ENCODE peak calls at places on chromosomes 7 and 10, in seven cellular contexts. H is sigmoid colon; D is heart right ventricle; B is PC-3; O is naive thymus-derived CD4-positive, alpha-beta T cell; V is endodermal cell; E is CD8-positive, alpha-beta memory T cell. I is an unnamed sample. For H3K4me1, the result is how much of the 10 kb centered on the place peaks cover.

GRCh38 chr10:97499561-97500296 is 1.0 kb downstream of the UBTD1 start:
- DNase-seq in D (peak), H (peak), B (peak), V (no peak), E (peak), O (no peak), I (peak)

GRCh38 chr7:126411821-126412383 is 840.8 kb downstream of the GRM8 start:
- DNase-seq in V (no peak), O (no peak), B (no peak), E (no peak), D (peak), H (no peak), I (no peak)

GRCh38 chr7:7641129-7641663 is 644 bp downstream of the UMAD1 start:
- DNase-seq in V (no peak), H (no peak), E (no peak), D (peak), B (peak), O (no peak), I (no peak)

GRCh38 chr7:37201003-37201875 is 247.4 kb downstream of the ELMO1 start:
- DNase-seq in E (peak), O (peak), H (peak), D (peak), V (peak), B (peak), I (peak)

GRCh38 chr7:79332091-79332490 is 121.4 kb downstream of the MAGI2 start:
- DNase-seq in H (no peak), V (no peak), O (no peak), E (no peak), D (no peak), B (peak), I (no peak)

GRCh38 chr7:137592232-137592896 is 248.8 kb upstream of the PTN start:
- DNase-seq in E (no peak), D (peak), V (peak), O (no peak), B (peak), H (peak), I (no peak)

GRCh38 chr10:5512331-5512730 is 12.4 kb upstream of the CALML3 start:
- DNase-seq in D (no peak), H (peak), V (no peak), B (no peak), E (no peak), O (no peak), I (no peak)

GRCh38 chr10:22823109-22823508 is 104.7 kb upstream of the ARMC3 start:
- DNase-seq in E (no peak), B (peak), D (no peak), O (no peak), H (no peak), V (no peak), I (no peak)

GRCh38 chr10:71187600-71187999 is 24.8 kb upstream of the UNC5B start:
- DNase-seq in E (no peak), B (no peak), H (no peak), D (peak), O (no peak), V (no peak), I (no peak)

GRCh38 chr10:46550795-46551700 is 5.4 kb downstream of the GPRIN2 start:
- DNase-seq in D (peak), E (no peak), H (peak), B (no peak), V (no peak), O (no peak), I (no peak)

GRCh38 chr7:40887099-40887498 is 752.3 kb downstream of the SUGCT start:
- DNase-seq in B (peak), O (no peak), V (no peak), H (no peak), E (no peak), D (no peak), I (no peak)

DNA sequence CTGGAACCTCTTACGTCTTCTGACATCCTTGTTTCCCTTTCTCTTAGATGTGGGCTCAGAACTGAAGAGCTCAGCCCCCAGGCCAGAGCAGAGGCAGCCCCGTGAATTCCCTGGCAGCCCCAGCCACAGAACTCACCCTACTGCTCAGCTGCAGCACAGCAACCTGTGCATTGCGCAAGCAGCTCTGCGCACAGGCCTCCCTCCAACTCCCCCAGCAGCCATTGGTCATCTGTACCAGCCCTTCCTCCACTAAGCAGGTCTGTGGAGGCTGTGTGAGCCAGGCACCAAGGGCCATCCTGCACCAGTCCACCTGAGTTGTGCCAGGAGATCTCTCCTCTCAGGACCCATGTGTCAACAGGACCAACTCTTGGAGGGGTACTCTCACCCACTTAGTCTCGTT is 54.5 kb downstream of the ZNF33B start:
- DNase-seq in D (no peak), E (no peak), B (no peak), H (no peak), V (no peak), O (no peak), I (no peak)
- H3K4me1 ChIP-seq in D (under half), E (under half), B (under half), H (under half), V (under half), O (under half), I (under half)

GRCh38 chr7:70681111-70681846 is 450.7 kb upstream of the GALNT17 start:
- DNase-seq in B (no peak), V (peak), E (no peak), H (no peak), O (no peak), D (no peak), I (no peak)
- H3K4me1 ChIP-seq in B (under half), V (under half), E (under half), H (under half), O (under half), D (under half), I (under half)

GRCh38 chr7:102818176-102818575 is 69.4 kb downstream of the FAM185A start:
- DNase-seq in E (no peak), H (no peak), B (no peak), D (no peak), V (no peak), O (no peak), I (no peak)

GRCh38 chr7:102810916-102811315 is 62.1 kb downstream of the FAM185A start:
- DNase-seq in B (no peak), D (no peak), O (no peak), V (no peak), H (no peak), E (no peak), I (no peak)

GRCh38 chr7:102813256-102814024 is 64.6 kb downstream of the FAM185A start:
- DNase-seq in B (no peak), V (no peak), D (no peak), E (no peak), O (no peak), H (no peak), I (no peak)

GRCh38 chr7:102811942-102812678 is 63.3 kb downstream of the FAM185A start:
- DNase-seq in V (no peak), D (no peak), B (no peak), E (no peak), O (no peak), H (no peak), I (no peak)

GRCh38 chr7:102814025-102814471 is 65.2 kb downstream of the FAM185A start:
- DNase-seq in H (no peak), D (no peak), V (no peak), E (no peak), O (no peak), B (peak), I (no peak)
- H3K4me1 ChIP-seq in H (under half), D (under half), V (under half), E (under half), O (under half), B (under half), I (under half)

GRCh38 chr7:43629857-43630256 is 46.9 kb downstream of the STK17A start:
- DNase-seq in V (no peak), D (no peak), B (no peak), E (no peak), H (no peak), O (no peak), I (no peak)

GRCh38 chr7:43625453-43625852 is 42.5 kb downstream of the STK17A start:
- DNase-seq in D (no peak), V (no peak), E (peak), O (peak), B (no peak), H (no peak), I (peak)

GRCh38 chr7:43625977-43626376 is 43.1 kb downstream of the STK17A start:
- DNase-seq in V (no peak), E (no peak), B (no peak), D (no peak), O (no peak), H (no peak), I (no peak)

GRCh38 chr7:43628431-43628830 is 45.5 kb downstream of the STK17A start:
- DNase-seq in D (no peak), O (no peak), V (no peak), E (no peak), B (no peak), H (no peak), I (no peak)

DNA sequence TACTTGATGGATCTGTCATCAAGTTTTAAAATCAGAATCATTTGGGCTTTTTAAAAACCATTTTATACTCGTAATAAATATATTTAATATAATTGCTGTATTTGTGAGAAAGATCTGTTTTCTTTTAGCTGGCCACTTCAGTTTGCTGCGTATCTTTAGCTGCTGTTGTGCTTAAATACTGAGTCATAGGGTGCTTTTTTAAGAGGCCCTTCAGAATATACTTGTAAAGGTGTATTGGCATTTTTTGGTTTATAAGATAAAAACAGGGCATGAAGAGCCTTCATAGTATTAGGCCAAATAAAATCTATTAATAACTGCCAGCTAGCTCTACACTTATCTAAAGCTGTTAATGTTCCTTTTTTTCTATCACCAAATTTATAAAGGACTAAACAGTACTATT is 43.8 kb downstream of the STK17A start:
- DNase-seq in V (no peak), O (no peak), D (no peak), E (no peak), H (no peak), B (no peak), I (no peak)
- H3K4me1 ChIP-seq in V (under half), O (half or more), D (under half), E (half or more), H (under half), B (under half), I (half or more)

GRCh38 chr10:101018600-101019439 is 12.1 kb downstream of the PDZD7 start:
- DNase-seq in E (peak), V (peak), O (peak), H (no peak), B (peak), D (peak), I (peak)

GRCh38 chr10:101019440-101019703 is 11.6 kb downstream of the PDZD7 start:
- DNase-seq in E (no peak), O (no peak), B (no peak), V (no peak), D (no peak), H (no peak), I (no peak)

GRCh38 chr10:101016814-101017213 is 14.1 kb downstream of the PDZD7 start:
- DNase-seq in O (no peak), H (no peak), D (no peak), B (no peak), E (no peak), V (no peak), I (no peak)

GRCh38 chr10:101020427-101020826 is 10.5 kb downstream of the PDZD7 start:
- DNase-seq in H (no peak), D (no peak), B (no peak), V (no peak), O (no peak), E (no peak), I (no peak)

DNA sequence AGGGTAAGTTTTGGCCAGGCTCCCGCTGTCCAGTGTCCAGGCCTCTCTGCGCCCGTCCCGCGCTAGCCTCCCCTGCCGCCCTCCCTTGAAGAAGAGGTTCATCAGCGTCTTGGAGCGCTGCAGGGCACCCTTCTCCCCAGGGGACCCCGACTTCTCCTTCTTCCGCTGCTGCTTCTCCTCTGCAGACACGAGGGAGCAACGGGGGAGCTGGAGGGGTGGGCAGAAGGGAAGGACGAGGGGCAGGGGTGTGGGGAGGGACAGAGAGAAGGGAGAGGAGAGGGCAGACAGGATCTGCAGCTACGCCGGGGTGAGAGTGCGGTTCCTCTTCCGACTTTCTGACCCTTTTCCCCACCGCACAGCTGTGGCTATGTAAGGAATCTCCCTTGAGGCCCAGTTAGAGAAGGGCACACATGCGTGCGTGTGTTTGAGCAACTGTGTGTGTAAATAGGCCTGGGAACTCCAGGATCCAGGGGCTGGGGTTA is 12.8 kb downstream of the PDZD7 start:
- DNase-seq in H (no peak), B (no peak), V (peak), E (no peak), D (no peak), O (no peak), I (no peak)
- H3K4me1 ChIP-seq in H (under half), B (under half), V (under half), E (under half), D (under half), O (under half), I (under half)

I was measured in CD4-positive, alpha-beta memory T cell.